ENCODE peak calls at places on chromosomes 16 and 17, in nine cellular contexts. V is NB4, A is cardiac muscle cell, I is colonic mucosa, K is glutamatergic neuron, O is nucleus accumbens, E is iPS-NIHi11, S is HCEC 1CT, Y is fibroblast of pulmonary artery. M is an unnamed sample.

GRCh38 chr17:38908676-38909181 is 16.7 kb upstream of the LASP1NB start:
- DNase-seq in A (no peak), O (no peak), V (no peak), S (no peak), Y (no peak), K (no peak), E (no peak), I (no peak), M (no peak)

GRCh38 chr16:75239463-75240122 is 11.8 kb downstream of the BCAR1 start:
- DNase-seq in I (no peak), A (no peak), S (peak), K (peak), E (no peak), Y (no peak), V (no peak), O (no peak), M (no peak)

GRCh38 chr17:5203908-5204294 is 12.2 kb upstream of the ZNF594 start:
- DNase-seq in K (no peak), Y (peak), S (peak), I (no peak), E (no peak), V (no peak), O (no peak), A (peak), M (peak)

GRCh38 chr17:39676198-39676819 is 8.1 kb downstream of the PNMT start:
- DNase-seq in S (no peak), K (no peak), A (peak), Y (no peak), E (no peak), I (peak), O (peak), V (peak), M (peak)

GRCh38 chr17:30363715-30364202 is 15.0 kb upstream of the CPD start:
- DNase-seq in E (peak), V (peak), S (peak), O (peak), K (no peak), A (peak), I (no peak), Y (peak), M (peak)

GRCh38 chr16:13168091-13168572 is 266.7 kb downstream of the SHISA9 start:
- DNase-seq in K (no peak), O (no peak), S (no peak), Y (no peak), E (peak), A (no peak), I (no peak), V (peak), M (no peak)

GRCh38 chr16:66578596-66579531 is at the start of gene CMTM2:
- DNase-seq in E (peak), I (no peak), A (peak), V (no peak), S (no peak), O (no peak), K (peak), Y (no peak), M (peak)

GRCh38 chr17:8109669-8110455 is 8.5 kb downstream of the ALOXE3 start:
- DNase-seq in K (peak), E (peak), Y (peak), V (peak), S (no peak), A (peak), I (peak), O (no peak), M (peak)

GRCh38 chr17:1592751-1593629 is 30.4 kb upstream of the PITPNA start:
- DNase-seq in E (no peak), S (no peak), A (no peak), O (no peak), V (peak), Y (no peak), I (peak), K (no peak), M (no peak)

GRCh38 chr16:3358884-3359283 is 3.2 kb downstream of the OR2C1 start:
- DNase-seq in E (no peak), O (no peak), V (no peak), Y (no peak), I (no peak), K (no peak), S (no peak), A (no peak), M (peak)

GRCh38 chr16:1216681-1217400 is 8.2 kb downstream of the TPSG1 start:
- DNase-seq in S (no peak), V (no peak), A (no peak), E (no peak), O (no peak), I (no peak), Y (no peak), K (no peak), M (no peak)

GRCh38 chr16:70575376-70575775 is 51.8 kb downstream of the SF3B3 start:
- DNase-seq in S (no peak), E (no peak), O (no peak), I (no peak), K (no peak), A (no peak), V (no peak), Y (no peak), M (no peak)

GRCh38 chr16:49564577-49565224 is 191.1 kb downstream of the C16orf78 start:
- DNase-seq in A (peak), O (no peak), K (no peak), I (no peak), S (no peak), E (no peak), V (no peak), Y (no peak), M (no peak)

GRCh38 chr17:18921912-18922451 is 30.0 kb upstream of the SLC5A10 start:
- DNase-seq in E (no peak), K (no peak), O (no peak), Y (peak), I (peak), A (peak), S (no peak), V (no peak), M (peak)

GRCh38 chr16:15482068-15482747 is 47.8 kb downstream of the BMERB1 start:
- DNase-seq in E (peak), S (peak), O (peak), A (peak), K (peak), Y (peak), I (peak), V (peak), M (peak)

GRCh38 chr17:35160354-35161201 is 13.0 kb downstream of the UNC45B start:
- DNase-seq in V (peak), E (no peak), Y (no peak), A (no peak), I (no peak), K (no peak), S (no peak), O (no peak), M (no peak)

GRCh38 chr17:35728551-35728950 is 2.9 kb upstream of the RASL10B start:
- DNase-seq in K (no peak), O (no peak), A (no peak), Y (no peak), I (no peak), V (no peak), S (no peak), E (no peak), M (no peak)

GRCh38 chr16:10083301-10083700 is 98.9 kb downstream of the GRIN2A start:
- DNase-seq in Y (no peak), V (no peak), E (no peak), O (no peak), K (no peak), S (no peak), I (no peak), A (no peak), M (no peak)

M was measured in cardiac fibroblast.